ENCODE peak calls at places on chromosome 10, in ten cellular contexts. Y is thoracic aorta, L is GM23248, J is C1 segment of cervical spinal cord, U is HL-60, D is smooth muscle cell of the brain vasculature, Z is NCI-H1694, K is WERI-Rb-1, H is psoas muscle, V is mucosa of descending colon. F is an unnamed sample.

GRCh38 chr10:37960738-37961137 is 15.7 kb downstream of the ZNF25 start:
- DNase-seq in Y (no peak), L (no peak), J (no peak), U (no peak), D (no peak), Z (no peak), K (no peak), H (no peak), V (no peak), F (no peak)

GRCh38 chr10:122240401-122240800 is 30.7 kb upstream of the BTBD16 start:
- DNase-seq in Y (no peak), L (no peak), J (no peak), U (no peak), D (no peak), Z (no peak), K (no peak), H (no peak), V (no peak), F (no peak)

GRCh38 chr10:93420091-93420490 is 62.0 kb downstream of the MYOF start:
- DNase-seq in Y (no peak), L (no peak), J (no peak), U (no peak), D (no peak), Z (peak), K (peak), H (no peak), V (no peak), F (peak)

GRCh38 chr10:4221315-4221714 is 436.3 kb upstream of the KLF6 start:
- DNase-seq in Y (no peak), L (no peak), J (no peak), U (no peak), D (no peak), Z (no peak), K (no peak), H (no peak), V (no peak), F (peak)

GRCh38 chr10:63767512-63767911 is 246.3 kb downstream of the REEP3 start:
- DNase-seq in Y (no peak), L (peak), J (no peak), U (no peak), D (peak), Z (peak), K (no peak), H (no peak), V (no peak), F (no peak)

GRCh38 chr10:70600512-70601395 is 1.8 kb downstream of the PRF1 start:
- DNase-seq in Y (no peak), L (no peak), J (no peak), U (no peak), D (no peak), Z (no peak), K (no peak), H (no peak), V (no peak), F (peak)

GRCh38 chr10:109893371-109893770 is 29.9 kb downstream of the XPNPEP1 start:
- DNase-seq in Y (no peak), L (no peak), J (no peak), U (no peak), D (no peak), Z (no peak), K (no peak), H (no peak), V (no peak), F (no peak)

GRCh38 chr10:14779053-14779649 is 4.5 kb upstream of the FAM107B start:
- DNase-seq in Y (no peak), L (peak), J (no peak), U (no peak), D (no peak), Z (no peak), K (no peak), H (no peak), V (no peak), F (no peak)

GRCh38 chr10:91000470-91000869 is 79.6 kb upstream of the ANKRD1 start:
- DNase-seq in Y (no peak), L (no peak), J (no peak), U (no peak), D (no peak), Z (no peak), K (no peak), H (no peak), V (no peak), F (no peak)

GRCh38 chr10:88489107-88489506 is 94.0 kb downstream of the RNLS start:
- DNase-seq in Y (no peak), L (no peak), J (no peak), U (no peak), D (no peak), Z (no peak), K (no peak), H (no peak), V (no peak), F (no peak)

GRCh38 chr10:33334170-33334838 is at the start of gene NRP1:
- DNase-seq in Y (no peak), L (peak), J (peak), U (peak), D (no peak), Z (no peak), K (peak), H (peak), V (peak), F (peak)

GRCh38 chr10:11689945-11690736 is 52.0 kb upstream of the ECHDC3 start:
- DNase-seq in Y (no peak), L (no peak), J (no peak), U (no peak), D (no peak), Z (no peak), K (no peak), H (no peak), V (no peak), F (no peak)

GRCh38 chr10:43976292-43976691 is 327.6 kb upstream of the ZNF32 start:
- DNase-seq in Y (no peak), L (peak), J (no peak), U (no peak), D (no peak), Z (no peak), K (no peak), H (no peak), V (no peak), F (no peak)

GRCh38 chr10:57864789-57865676 is 402.7 kb downstream of the IPMK start:
- DNase-seq in Y (no peak), L (no peak), J (no peak), U (no peak), D (no peak), Z (no peak), K (no peak), H (no peak), V (no peak), F (no peak)

GRCh38 chr10:26463986-26464385 is 25.8 kb downstream of the APBB1IP start:
- DNase-seq in Y (no peak), L (peak), J (no peak), U (no peak), D (no peak), Z (no peak), K (no peak), H (no peak), V (no peak), F (no peak)

GRCh38 chr10:43131906-43132305 is 6.3 kb upstream of the CSGALNACT2 start:
- DNase-seq in Y (no peak), L (no peak), J (no peak), U (no peak), D (no peak), Z (no peak), K (no peak), H (no peak), V (no peak), F (no peak)

GRCh38 chr10:78779339-78779955 is 289.3 kb upstream of the ZMIZ1 start:
- DNase-seq in Y (no peak), L (peak), J (no peak), U (no peak), D (no peak), Z (no peak), K (no peak), H (no peak), V (no peak), F (no peak)

GRCh38 chr10:11560076-11560709 is 51.3 kb downstream of the USP6NL start:
- DNase-seq in Y (no peak), L (no peak), J (no peak), U (peak), D (no peak), Z (no peak), K (no peak), H (no peak), V (no peak), F (no peak)